ENCODE peak calls at places on chromosomes 1 and 21, in eight cellular contexts. One of them, this sample, is unnamed.

GRCh38 chr1:204793259-204793658 is 77.4 kb upstream of the NFASC start:
- DNase-seq in type B pancreatic cell: no peak
- DNase-seq in RWPE1: no peak
- DNase-seq in neural crest cell: no peak
- DNase-seq in MCF 10A: no peak
- DNase-seq in heart right ventricle: no peak
- DNase-seq in AG09309: no peak
- DNase-seq in GM06990: no peak
- DNase-seq in this sample: no peak

GRCh38 chr1:163440090-163440489 is 118.3 kb downstream of the NUF2 start:
- DNase-seq in type B pancreatic cell: no peak
- DNase-seq in RWPE1: no peak
- DNase-seq in neural crest cell: no peak
- DNase-seq in MCF 10A: no peak
- DNase-seq in heart right ventricle: peak
- DNase-seq in AG09309: no peak
- DNase-seq in GM06990: no peak
- DNase-seq in this sample: no peak

GRCh38 chr1:186574951-186575747 is 105.1 kb downstream of the PTGS2 start:
- DNase-seq in type B pancreatic cell: no peak
- DNase-seq in RWPE1: no peak
- DNase-seq in neural crest cell: no peak
- DNase-seq in MCF 10A: peak
- DNase-seq in heart right ventricle: no peak
- DNase-seq in AG09309: peak
- DNase-seq in GM06990: no peak
- DNase-seq in this sample: no peak

GRCh38 chr21:14766241-14766640 is 220.1 kb upstream of the SAMSN1 start:
- DNase-seq in type B pancreatic cell: no peak
- DNase-seq in RWPE1: no peak
- DNase-seq in neural crest cell: no peak
- DNase-seq in MCF 10A: no peak
- DNase-seq in heart right ventricle: no peak
- DNase-seq in AG09309: no peak
- DNase-seq in GM06990: no peak
- DNase-seq in this sample: no peak

GRCh38 chr1:222994506-222995229 is 148.4 kb downstream of the TLR5 start:
- DNase-seq in type B pancreatic cell: no peak
- DNase-seq in RWPE1: peak
- DNase-seq in neural crest cell: no peak
- DNase-seq in MCF 10A: peak
- DNase-seq in heart right ventricle: no peak
- DNase-seq in AG09309: peak
- DNase-seq in GM06990: no peak
- DNase-seq in this sample: peak

GRCh38 chr1:178241057-178241456 is 147.2 kb downstream of the RASAL2 start:
- DNase-seq in type B pancreatic cell: no peak
- DNase-seq in RWPE1: peak
- DNase-seq in neural crest cell: no peak
- DNase-seq in MCF 10A: peak
- DNase-seq in heart right ventricle: no peak
- DNase-seq in AG09309: no peak
- DNase-seq in GM06990: no peak
- DNase-seq in this sample: peak

GRCh38 chr1:221839794-221840395 is 98.0 kb upstream of the DUSP10 start:
- DNase-seq in type B pancreatic cell: no peak
- DNase-seq in RWPE1: peak
- DNase-seq in neural crest cell: no peak
- DNase-seq in MCF 10A: peak
- DNase-seq in heart right ventricle: peak
- DNase-seq in AG09309: peak
- DNase-seq in GM06990: peak
- DNase-seq in this sample: peak

GRCh38 chr1:160410412-160411005 is 10.1 kb downstream of the VANGL2 start:
- DNase-seq in type B pancreatic cell: no peak
- DNase-seq in RWPE1: no peak
- DNase-seq in neural crest cell: peak
- DNase-seq in MCF 10A: no peak
- DNase-seq in heart right ventricle: no peak
- DNase-seq in AG09309: no peak
- DNase-seq in GM06990: no peak
- DNase-seq in this sample: no peak

GRCh38 chr1:104706631-104707147 is 957.0 kb downstream of the AMY1C start:
- DNase-seq in type B pancreatic cell: no peak
- DNase-seq in RWPE1: no peak
- DNase-seq in neural crest cell: no peak
- DNase-seq in MCF 10A: peak
- DNase-seq in heart right ventricle: no peak
- DNase-seq in AG09309: no peak
- DNase-seq in GM06990: no peak
- DNase-seq in this sample: no peak

GRCh38 chr1:245997471-245998258 is 509.4 kb downstream of the SMYD3 start:
- DNase-seq in type B pancreatic cell: no peak
- DNase-seq in RWPE1: peak
- DNase-seq in neural crest cell: no peak
- DNase-seq in MCF 10A: peak
- DNase-seq in heart right ventricle: peak
- DNase-seq in AG09309: no peak
- DNase-seq in GM06990: no peak
- DNase-seq in this sample: peak

GRCh38 chr1:116667577-116668105 is at the start of gene IGSF3:
- DNase-seq in type B pancreatic cell: peak
- DNase-seq in RWPE1: peak
- DNase-seq in neural crest cell: peak
- DNase-seq in MCF 10A: peak
- DNase-seq in heart right ventricle: peak
- DNase-seq in AG09309: no peak
- DNase-seq in GM06990: peak
- DNase-seq in this sample: peak

GRCh38 chr1:44377925-44378784 is 23.1 kb upstream of the ERI3 start:
- DNase-seq in type B pancreatic cell: no peak
- DNase-seq in RWPE1: peak
- DNase-seq in neural crest cell: peak
- DNase-seq in MCF 10A: peak
- DNase-seq in heart right ventricle: peak
- DNase-seq in AG09309: peak
- DNase-seq in GM06990: peak
- DNase-seq in this sample: peak

GRCh38 chr1:30371179-30371788 is 352.1 kb downstream of the MATN1 start:
- DNase-seq in type B pancreatic cell: no peak
- DNase-seq in RWPE1: no peak
- DNase-seq in neural crest cell: no peak
- DNase-seq in MCF 10A: no peak
- DNase-seq in heart right ventricle: no peak
- DNase-seq in AG09309: no peak
- DNase-seq in GM06990: no peak
- DNase-seq in this sample: no peak

GRCh38 chr1:209625791-209626285 is 26.4 kb downstream of the LAMB3 start:
- DNase-seq in type B pancreatic cell: no peak
- DNase-seq in RWPE1: no peak
- DNase-seq in neural crest cell: no peak
- DNase-seq in MCF 10A: no peak
- DNase-seq in heart right ventricle: no peak
- DNase-seq in AG09309: no peak
- DNase-seq in GM06990: no peak
- DNase-seq in this sample: no peak

GRCh38 chr1:116230712-116231111 is 119.5 kb downstream of the MAB21L3 start:
- DNase-seq in type B pancreatic cell: no peak
- DNase-seq in RWPE1: no peak
- DNase-seq in neural crest cell: no peak
- DNase-seq in MCF 10A: no peak
- DNase-seq in heart right ventricle: no peak
- DNase-seq in AG09309: no peak
- DNase-seq in GM06990: no peak
- DNase-seq in this sample: no peak

GRCh38 chr1:205593967-205594366 is 37.8 kb downstream of the ELK4 start:
- DNase-seq in type B pancreatic cell: peak
- DNase-seq in RWPE1: no peak
- DNase-seq in neural crest cell: no peak
- DNase-seq in MCF 10A: no peak
- DNase-seq in heart right ventricle: no peak
- DNase-seq in AG09309: no peak
- DNase-seq in GM06990: no peak
- DNase-seq in this sample: no peak

GRCh38 chr1:154784416-154784815 is 85.7 kb downstream of the KCNN3 start:
- DNase-seq in type B pancreatic cell: no peak
- DNase-seq in RWPE1: no peak
- DNase-seq in neural crest cell: no peak
- DNase-seq in MCF 10A: no peak
- DNase-seq in heart right ventricle: no peak
- DNase-seq in AG09309: no peak
- DNase-seq in GM06990: no peak
- DNase-seq in this sample: no peak

GRCh38 chr21:45811136-45811535 is 167.6 kb downstream of the PCBP3 start:
- DNase-seq in type B pancreatic cell: no peak
- DNase-seq in RWPE1: no peak
- DNase-seq in neural crest cell: no peak
- DNase-seq in MCF 10A: no peak
- DNase-seq in heart right ventricle: no peak
- DNase-seq in AG09309: no peak
- DNase-seq in GM06990: no peak
- DNase-seq in this sample: no peak

GRCh38 chr1:29416825-29417557 is 180.7 kb downstream of the PTPRU start:
- DNase-seq in type B pancreatic cell: peak
- DNase-seq in RWPE1: no peak
- DNase-seq in neural crest cell: no peak
- DNase-seq in MCF 10A: peak
- DNase-seq in heart right ventricle: no peak
- DNase-seq in AG09309: no peak
- DNase-seq in GM06990: no peak
- DNase-seq in this sample: no peak

GRCh38 chr21:34580181-34580700 is 34.7 kb downstream of the RCAN1 start:
- DNase-seq in type B pancreatic cell: no peak
- DNase-seq in RWPE1: peak
- DNase-seq in neural crest cell: no peak
- DNase-seq in MCF 10A: no peak
- DNase-seq in heart right ventricle: peak
- DNase-seq in AG09309: no peak
- DNase-seq in GM06990: no peak
- DNase-seq in this sample: peak

GRCh38 chr1:42931108-42931539 is 27.5 kb downstream of the SLC2A1 start:
- DNase-seq in type B pancreatic cell: no peak
- DNase-seq in RWPE1: no peak
- DNase-seq in neural crest cell: no peak
- DNase-seq in MCF 10A: peak
- DNase-seq in heart right ventricle: no peak
- DNase-seq in AG09309: no peak
- DNase-seq in GM06990: peak
- DNase-seq in this sample: no peak

GRCh38 chr1:222240536-222241181 is 307.2 kb downstream of the HHIPL2 start:
- DNase-seq in type B pancreatic cell: no peak
- DNase-seq in RWPE1: peak
- DNase-seq in neural crest cell: no peak
- DNase-seq in MCF 10A: peak
- DNase-seq in heart right ventricle: no peak
- DNase-seq in AG09309: peak
- DNase-seq in GM06990: no peak
- DNase-seq in this sample: peak

GRCh38 chr1:239763850-239764249 is 327.8 kb upstream of the FMN2 start:
- DNase-seq in type B pancreatic cell: no peak
- DNase-seq in RWPE1: no peak
- DNase-seq in neural crest cell: no peak
- DNase-seq in MCF 10A: peak
- DNase-seq in heart right ventricle: no peak
- DNase-seq in AG09309: no peak
- DNase-seq in GM06990: no peak
- DNase-seq in this sample: no peak

GRCh38 chr1:117164209-117164608 is 42.7 kb upstream of the TRIM45 start:
- DNase-seq in type B pancreatic cell: no peak
- DNase-seq in RWPE1: no peak
- DNase-seq in neural crest cell: no peak
- DNase-seq in MCF 10A: no peak
- DNase-seq in heart right ventricle: peak
- DNase-seq in AG09309: no peak
- DNase-seq in GM06990: no peak
- DNase-seq in this sample: no peak

GRCh38 chr1:192448026-192448578 is 127.5 kb upstream of the RGS1 start:
- DNase-seq in type B pancreatic cell: no peak
- DNase-seq in RWPE1: no peak
- DNase-seq in neural crest cell: no peak
- DNase-seq in MCF 10A: no peak
- DNase-seq in heart right ventricle: no peak
- DNase-seq in AG09309: no peak
- DNase-seq in GM06990: no peak
- DNase-seq in this sample: no peak

GRCh38 chr1:200969726-200970521 is 53.6 kb downstream of the KIF21B start:
- DNase-seq in type B pancreatic cell: no peak
- DNase-seq in RWPE1: no peak
- DNase-seq in neural crest cell: no peak
- DNase-seq in MCF 10A: peak
- DNase-seq in heart right ventricle: no peak
- DNase-seq in AG09309: no peak
- DNase-seq in GM06990: peak
- DNase-seq in this sample: no peak
- TF ChIP-seq CTCF in type B pancreatic cell: no peak
- TF ChIP-seq CTCF in RWPE1: no peak
- TF ChIP-seq CTCF in neural crest cell: no peak
- TF ChIP-seq CTCF in MCF 10A: no peak
- TF ChIP-seq CTCF in heart right ventricle: no peak
- TF ChIP-seq CTCF in AG09309: no peak
- TF ChIP-seq CTCF in GM06990: peak
- TF ChIP-seq CTCF in this sample: no peak

DNA sequence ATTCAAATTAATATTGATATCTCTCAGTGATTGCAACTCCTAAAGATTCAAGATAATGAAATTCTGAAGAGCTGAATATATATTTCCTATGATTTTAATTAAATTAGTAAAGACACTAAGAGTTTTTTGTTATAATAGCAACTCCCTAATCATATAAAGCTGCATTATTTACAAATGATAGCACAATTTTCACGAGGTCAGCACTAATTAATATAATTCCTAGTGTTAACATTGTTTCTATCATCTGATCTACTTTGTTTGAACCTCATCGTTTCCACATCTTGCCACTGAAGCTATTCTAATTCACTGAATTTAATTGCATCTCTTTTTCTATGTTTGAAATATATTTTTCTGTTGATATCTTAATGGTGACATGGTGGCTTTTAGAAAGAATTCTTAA is 279.1 kb upstream of the ADGRL4 start:
- DNase-seq in type B pancreatic cell: no peak
- DNase-seq in RWPE1: no peak
- DNase-seq in neural crest cell: no peak
- DNase-seq in MCF 10A: no peak
- DNase-seq in heart right ventricle: no peak
- DNase-seq in AG09309: no peak
- DNase-seq in GM06990: no peak
- DNase-seq in this sample: no peak
- TF ChIP-seq CTCF in type B pancreatic cell: no peak
- TF ChIP-seq CTCF in RWPE1: no peak
- TF ChIP-seq CTCF in neural crest cell: no peak
- TF ChIP-seq CTCF in MCF 10A: no peak
- TF ChIP-seq CTCF in heart right ventricle: no peak
- TF ChIP-seq CTCF in AG09309: no peak
- TF ChIP-seq CTCF in GM06990: no peak
- TF ChIP-seq CTCF in this sample: no peak

GRCh38 chr1:109075531-109076490 is at the start of gene TAF13:
- DNase-seq in type B pancreatic cell: peak
- DNase-seq in RWPE1: peak
- DNase-seq in neural crest cell: peak
- DNase-seq in MCF 10A: peak
- DNase-seq in heart right ventricle: peak
- DNase-seq in AG09309: peak
- DNase-seq in GM06990: peak
- DNase-seq in this sample: peak
- TF ChIP-seq CTCF in type B pancreatic cell: peak
- TF ChIP-seq CTCF in RWPE1: no peak
- TF ChIP-seq CTCF in neural crest cell: peak
- TF ChIP-seq CTCF in MCF 10A: no peak
- TF ChIP-seq CTCF in heart right ventricle: no peak
- TF ChIP-seq CTCF in AG09309: peak
- TF ChIP-seq CTCF in GM06990: no peak
- TF ChIP-seq CTCF in this sample: peak

GRCh38 chr1:63724375-63724774 is 49.4 kb upstream of the ROR1 start:
- DNase-seq in type B pancreatic cell: no peak
- DNase-seq in RWPE1: no peak
- DNase-seq in neural crest cell: no peak
- DNase-seq in MCF 10A: no peak
- DNase-seq in heart right ventricle: no peak
- DNase-seq in AG09309: no peak
- DNase-seq in GM06990: no peak
- DNase-seq in this sample: no peak
- TF ChIP-seq CTCF in type B pancreatic cell: no peak
- TF ChIP-seq CTCF in RWPE1: no peak
- TF ChIP-seq CTCF in neural crest cell: no peak
- TF ChIP-seq CTCF in MCF 10A: no peak
- TF ChIP-seq CTCF in heart right ventricle: no peak
- TF ChIP-seq CTCF in AG09309: no peak
- TF ChIP-seq CTCF in GM06990: no peak
- TF ChIP-seq CTCF in this sample: no peak

This sample was measured in bronchial epithelial cell.